ENCODE peak calls at places on chromosome 12, in five cellular contexts. N, G, P, V and U are unnamed samples.
A peak's percentile ranks its signal among the peaks of the same experiment; 100 is the strongest.

GRCh38 chr12:75923964-75924666 is 107.5 kb downstream of the PHLDA1 start:
- DNase-seq in V (no peak), N (no peak), P (peak; percentile 62), G (no peak), U (no peak)

GRCh38 chr12:108620236-108620879 is 13.3 kb downstream of the SELPLG start:
- DNase-seq in N (peak; percentile 20), V (no peak), G (no peak), P (peak; percentile 94), U (no peak)

GRCh38 chr12:171743-172705 is 41.9 kb downstream of the SLC6A12 start:
- DNase-seq in N (no peak), G (no peak), V (no peak), P (no peak), U (no peak)

GRCh38 chr12:58803893-58804292 is 116.4 kb downstream of the LRIG3 start:
- DNase-seq in G (no peak), P (peak; percentile 94), N (no peak), V (peak; percentile 92), U (peak; percentile 80)

GRCh38 chr12:33439587-33440011 is at the start of gene SYT10:
- DNase-seq in N (no peak), P (peak; percentile 30), V (no peak), G (no peak), U (peak; percentile 52)

GRCh38 chr12:103819892-103820291 is 21.1 kb downstream of the NT5DC3 start:
- DNase-seq in V (no peak), N (no peak), G (no peak), P (no peak), U (no peak)

GRCh38 chr12:65996146-65996545 is 134.4 kb downstream of the LLPH start:
- DNase-seq in V (no peak), N (no peak), G (no peak), P (no peak), U (peak; percentile 47)

GRCh38 chr12:42705863-42706262 is 116.3 kb upstream of the PRICKLE1 start:
- DNase-seq in P (peak; percentile 97), G (no peak), N (peak; percentile 76), V (peak; percentile 84), U (peak; percentile 76)

GRCh38 chr12:271165-271564 is 8.5 kb upstream of the SLC6A13 start:
- DNase-seq in N (no peak), G (no peak), V (no peak), P (no peak), U (no peak)

GRCh38 chr12:93571854-93572711 is at the start of gene SOCS2:
- DNase-seq in P (peak; percentile 43), G (peak; percentile 37), N (peak; percentile 22), V (no peak), U (peak; percentile 30)

GRCh38 chr12:89263153-89263552 is 89.1 kb downstream of the DUSP6 start:
- DNase-seq in V (no peak), N (no peak), P (no peak), G (no peak), U (no peak)

GRCh38 chr12:104055686-104056388 is 5.8 kb upstream of the GLT8D2 start:
- DNase-seq in G (no peak), V (no peak), P (peak; percentile 83), N (peak; percentile 22), U (no peak)

GRCh38 chr12:57628280-57629191 is 4.5 kb downstream of the B4GALNT1 start:
- DNase-seq in G (no peak), N (no peak), P (no peak), V (no peak), U (no peak)

GRCh38 chr12:52121848-52122838 is 42.6 kb downstream of the SMIM41 start:
- DNase-seq in G (peak; percentile 45), P (peak; percentile 68), V (peak; percentile 22), N (no peak), U (no peak)

GRCh38 chr12:52120951-52121847 is 41.7 kb downstream of the SMIM41 start:
- DNase-seq in P (no peak), N (no peak), V (no peak), G (no peak), U (peak; percentile 38)

GRCh38 chr12:52125499-52125900 is 46.0 kb downstream of the SMIM41 start:
- DNase-seq in V (no peak), G (no peak), P (no peak), N (no peak), U (no peak)

GRCh38 chr12:52126050-52126604 is 46.6 kb downstream of the SMIM41 start:
- DNase-seq in N (no peak), P (no peak), V (no peak), G (no peak), U (no peak)

GRCh38 chr12:52122904-52123303 is 43.4 kb downstream of the SMIM41 start:
- DNase-seq in N (no peak), V (no peak), G (no peak), P (no peak), U (no peak)
- TF ChIP-seq CTCF in N (no peak), V (no peak), G (no peak), P (no peak), U (no peak)

GRCh38 chr12:6652391-6652790 is 5.2 kb upstream of the ACRBP start:
- DNase-seq in G (no peak), V (no peak), P (no peak), N (no peak), U (no peak)
- TF ChIP-seq CTCF in G (no peak), V (no peak), P (no peak), N (no peak), U (no peak)

DNA sequence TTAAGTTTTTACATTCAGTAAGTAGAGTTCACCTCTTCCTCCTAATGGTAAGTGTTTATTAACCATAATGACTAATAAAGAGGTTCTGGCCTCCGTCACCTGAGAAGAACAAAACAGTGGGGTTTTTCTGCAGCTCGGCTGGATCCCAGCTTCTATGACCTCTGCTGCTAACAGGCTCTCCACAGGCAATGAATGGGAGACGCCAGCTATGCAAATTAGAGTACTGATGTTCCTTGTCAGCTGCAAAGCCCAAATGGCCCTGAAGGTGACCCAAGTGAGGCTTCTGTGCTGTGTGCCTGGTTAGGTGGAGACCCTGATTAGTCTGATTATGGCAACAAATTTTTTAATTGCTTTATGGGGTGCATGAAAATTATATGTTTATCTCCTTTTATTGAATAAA is 218.1 kb downstream of the APAF1 start:
- DNase-seq in V (no peak), G (no peak), P (no peak), N (no peak), U (no peak)
- TF ChIP-seq CTCF in V (no peak), G (no peak), P (no peak), N (no peak), U (no peak)

GRCh38 chr12:4270670-4271432 is 2.7 kb upstream of the CCND2 start:
- DNase-seq in N (peak; percentile 64), G (peak; percentile 46), P (no peak), V (no peak), U (no peak)

GRCh38 chr12:4267904-4268548 is 5.5 kb upstream of the CCND2 start:
- DNase-seq in N (no peak), G (no peak), P (no peak), V (no peak), U (no peak)

GRCh38 chr12:4270016-4270669 is 3.4 kb upstream of the CCND2 start:
- DNase-seq in N (no peak), G (peak; percentile 43), P (no peak), V (no peak), U (no peak)

GRCh38 chr12:4268549-4269181 is 4.9 kb upstream of the CCND2 start:
- DNase-seq in N (no peak), P (no peak), G (peak; percentile 30), V (no peak), U (no peak)

DNA sequence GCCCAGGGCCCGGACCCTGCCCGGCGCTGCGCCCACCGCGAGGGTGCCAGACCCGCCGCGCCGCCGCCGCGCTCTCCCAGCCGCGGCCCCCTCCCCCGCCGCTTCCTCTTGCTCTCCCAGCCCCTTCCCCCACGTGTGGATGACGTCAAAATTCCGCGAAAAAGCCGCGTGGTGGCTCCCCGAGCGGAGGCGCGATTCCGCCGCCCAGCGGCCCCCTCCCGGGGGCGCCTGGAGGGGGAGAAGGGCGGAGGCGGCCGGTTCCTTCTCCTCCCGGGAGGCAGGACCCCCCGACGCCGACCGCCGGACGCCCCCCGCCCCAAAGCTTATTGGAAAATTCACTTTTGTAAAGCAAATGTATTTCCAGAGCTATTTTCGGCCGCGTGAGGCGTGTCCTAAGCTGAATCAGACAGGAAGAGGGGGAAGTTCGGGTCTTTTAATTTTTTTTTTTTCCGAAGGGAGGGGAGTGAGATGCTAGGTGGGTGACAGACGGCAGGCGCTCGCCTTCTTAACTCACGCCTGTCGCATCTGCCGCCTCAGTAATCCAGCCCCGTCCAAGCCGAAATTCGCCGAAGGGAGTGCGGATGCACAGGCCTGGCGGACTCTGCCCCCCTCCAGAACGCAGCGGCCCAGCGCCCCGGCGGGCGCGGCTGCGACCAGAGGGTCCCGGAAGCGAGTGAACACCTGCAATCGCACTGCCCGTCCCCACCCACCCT is 4.1 kb upstream of the CCND2 start:
- DNase-seq in V (peak; percentile 34), G (peak; percentile 91), P (peak; percentile 53), N (peak; percentile 82), U (peak; percentile 39)
- TF ChIP-seq CTCF in V (no peak), G (peak; percentile 17), P (peak; percentile 8), N (no peak), U (no peak)

GRCh38 chr12:122888232-122888752 is 7.6 kb downstream of the VPS37B start:
- DNase-seq in N (no peak), P (peak; percentile 82), V (peak; percentile 59), G (no peak), U (peak; percentile 100)
- TF ChIP-seq CTCF in N (no peak), P (no peak), V (no peak), G (no peak), U (no peak)

DNA sequence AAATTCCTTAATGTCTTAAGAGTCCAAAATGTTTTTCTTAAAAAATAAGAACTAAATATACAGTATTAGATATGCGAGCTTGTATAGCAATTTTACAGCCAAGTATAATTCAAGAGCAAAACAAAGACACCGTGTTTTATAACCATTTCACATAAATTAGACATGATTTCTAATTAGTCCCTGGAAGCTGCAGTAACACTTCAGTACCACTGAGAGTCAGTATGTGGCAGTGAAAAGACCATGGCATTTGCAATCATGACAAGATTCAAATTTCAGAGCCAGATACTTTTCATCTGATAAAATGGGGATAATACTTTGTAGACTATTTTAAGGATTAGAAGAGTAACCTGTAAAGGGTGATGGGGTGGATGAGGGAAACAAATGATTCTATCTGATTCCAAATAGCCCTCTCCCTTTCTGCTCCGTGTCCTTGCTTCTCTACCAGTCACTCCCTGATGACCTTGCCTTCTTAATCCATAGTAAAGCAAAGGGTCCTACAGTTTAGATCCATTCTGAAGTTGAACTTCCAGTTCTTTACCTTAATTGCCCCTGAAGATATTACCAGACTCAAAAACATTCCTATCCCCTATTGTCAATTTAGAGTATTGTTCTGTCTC is 145.4 kb upstream of the ABCD2 start:
- DNase-seq in P (peak; percentile 68), V (peak; percentile 15), N (no peak), G (no peak), U (peak; percentile 9)
- TF ChIP-seq CTCF in P (peak; percentile 90), V (peak; percentile 74), N (peak; percentile 67), G (peak; percentile 47), U (peak; percentile 89)

GRCh38 chr12:9372202-9372601 is 164.0 kb upstream of the PZP start:
- DNase-seq in P (peak; percentile 21), G (no peak), N (no peak), V (peak; percentile 11), U (peak; percentile 34)
- TF ChIP-seq CTCF in P (peak; percentile 30), G (no peak), N (no peak), V (peak; percentile 62), U (peak; percentile 23)